ENCODE peak calls at places on chromosome 11, in six cellular contexts. F is stimulated activated naive B cell treated with anti-CD40 and anti-IgM and Interleukin-4, amounts not matched to agents 10 μg/mL and 1 μg/mL and 100 μg/mL, for 72 hours; Q is HS-5; D is fibroblast of the aortic adventitia; A is iPS-NIHi11; H is GM04503. Y is an unnamed sample.
A peak's percentile ranks its signal among the peaks of the same experiment; 100 is the strongest.

GRCh38 chr11:126146454-126147192 is 64.8 kb downstream of the RPUSD4 start:
- DNase-seq in Q (no peak), D (no peak), H (no peak), A (peak; percentile 79), F (no peak), Y (no peak)

GRCh38 chr11:115993613-115994012 is 489.4 kb upstream of the CADM1 start:
- DNase-seq in D (no peak), F (no peak), Q (no peak), H (no peak), A (no peak), Y (no peak)

GRCh38 chr11:61035086-61035835 is 63.8 kb downstream of the CD6 start:
- DNase-seq in F (no peak), H (no peak), D (no peak), A (no peak), Q (no peak), Y (no peak)

GRCh38 chr11:34977039-34977906 is 60.9 kb downstream of the PDHX start:
- DNase-seq in H (peak; percentile 37), Q (peak; percentile 93), D (peak; percentile 80), F (no peak), A (no peak), Y (no peak)

GRCh38 chr11:61702701-61703312 is 22.6 kb downstream of the DAGLA start:
- DNase-seq in F (no peak), A (no peak), H (no peak), D (no peak), Q (no peak), Y (no peak)

GRCh38 chr11:126354631-126355323 is 709 bp upstream of the ST3GAL4 start:
- DNase-seq in Q (no peak), D (no peak), A (no peak), F (no peak), H (no peak), Y (no peak)

GRCh38 chr11:94732617-94733292 is 35.4 kb upstream of the AMOTL1 start:
- DNase-seq in H (no peak), D (peak; percentile 39), F (no peak), Q (no peak), A (no peak), Y (no peak)

GRCh38 chr11:17846852-17847453 is 112.4 kb downstream of the KCNC1 start:
- DNase-seq in D (peak; percentile 28), Q (no peak), A (no peak), F (no peak), H (no peak), Y (peak; percentile 21)

GRCh38 chr11:1227551-1228182 is 4.8 kb downstream of the MUC5B start:
- DNase-seq in A (peak; percentile 17), F (no peak), H (no peak), D (no peak), Q (no peak), Y (no peak)

GRCh38 chr11:111499483-111499882 is 12.7 kb downstream of the BTG4 start:
- DNase-seq in F (no peak), Q (no peak), A (no peak), D (peak; percentile 25), H (no peak), Y (no peak)

GRCh38 chr11:44729718-44730117 is 3.0 kb downstream of the TSPAN18 start:
- DNase-seq in D (no peak), F (no peak), H (no peak), Q (no peak), A (no peak), Y (no peak)

GRCh38 chr11:134701564-134702165 is 289.6 kb upstream of the B3GAT1 start:
- DNase-seq in H (no peak), Q (no peak), A (no peak), D (no peak), F (no peak), Y (no peak)

GRCh38 chr11:115721309-115722007 is 217.2 kb upstream of the CADM1 start:
- DNase-seq in H (no peak), A (no peak), D (no peak), F (no peak), Q (no peak), Y (no peak)

GRCh38 chr11:64269380-64270234 is 14.9 kb downstream of the BAD start:
- DNase-seq in Q (peak; percentile 99), A (peak; percentile 82), H (peak; percentile 99), D (peak; percentile 100), F (peak; percentile 98), Y (peak; percentile 99)

GRCh38 chr11:27396259-27396839 is 33.3 kb upstream of the CCDC34 start:
- DNase-seq in A (no peak), H (no peak), D (no peak), F (no peak), Q (no peak), Y (no peak)

GRCh38 chr11:20093775-20094174 is 66.5 kb downstream of the DBX1 start:
- DNase-seq in A (no peak), F (no peak), Q (no peak), H (no peak), D (peak; percentile 89), Y (no peak)

GRCh38 chr11:64729851-64730382 is 6.9 kb upstream of the NRXN2 start:
- DNase-seq in Q (no peak), D (no peak), H (no peak), A (peak; percentile 88), F (no peak), Y (no peak)

GRCh38 chr11:100635194-100635593 is 51.9 kb upstream of the ARHGAP42 start:
- DNase-seq in H (no peak), Q (no peak), A (no peak), D (no peak), F (no peak), Y (no peak)

GRCh38 chr11:326842-327580 is 6.4 kb upstream of the IFITM3 start:
- DNase-seq in H (no peak), Q (no peak), A (no peak), D (peak; percentile 58), F (peak; percentile 66), Y (peak; percentile 81)

GRCh38 chr11:20589796-20590195 is 9.6 kb upstream of the SLC6A5 start:
- DNase-seq in D (no peak), F (no peak), A (no peak), H (no peak), Q (no peak), Y (no peak)

GRCh38 chr11:101835465-101836063 is 79.2 kb upstream of the CEP126 start:
- DNase-seq in F (no peak), A (no peak), Q (peak; percentile 40), H (no peak), D (no peak), Y (no peak)

GRCh38 chr11:109329716-109330115 is 92.3 kb upstream of the C11orf87 start:
- DNase-seq in H (no peak), A (no peak), F (no peak), Q (no peak), D (no peak), Y (no peak)

GRCh38 chr11:128298271-128298670 is 289.1 kb downstream of the ETS1 start:
- DNase-seq in F (no peak), D (no peak), Q (no peak), H (no peak), A (no peak), Y (no peak)

Y was measured in GM12864.